ENCODE peak calls at places on chromosome X, in ten cellular contexts. D, A, E, S, T, F, L, P, R and W are unnamed samples.

GRCh38 chrX:53262918-53263394 is 18.4 kb downstream of the IQSEC2 start:
- DNase-seq in S (peak), L (no peak), D (no peak), F (no peak), R (no peak), A (peak), T (peak), P (no peak), E (no peak), W (peak)

GRCh38 chrX:7996851-7997250 is 69.6 kb upstream of the PNPLA4 start:
- DNase-seq in L (no peak), P (no peak), E (no peak), T (no peak), A (no peak), D (no peak), R (no peak), S (no peak), F (no peak), W (no peak)

GRCh38 chrX:74535633-74536141 is 78.7 kb downstream of the RLIM start:
- DNase-seq in D (no peak), L (no peak), R (peak), P (peak), A (peak), T (peak), E (peak), F (peak), S (peak), W (peak)

GRCh38 chrX:13747836-13748235 is 13.3 kb downstream of the OFD1 start:
- DNase-seq in D (peak), F (no peak), A (peak), L (no peak), P (peak), E (peak), S (peak), R (peak), T (peak), W (peak)

GRCh38 chrX:9874483-9874882 is 88.3 kb downstream of the SHROOM2 start:
- DNase-seq in S (peak), T (no peak), L (no peak), P (no peak), R (no peak), E (no peak), F (no peak), A (peak), D (no peak), W (peak)

GRCh38 chrX:367349-367748 is 19.4 kb downstream of the PPP2R3B start:
- DNase-seq in L (no peak), T (no peak), R (no peak), D (no peak), F (no peak), P (no peak), E (no peak), S (no peak), A (no peak), W (no peak)

GRCh38 chrX:49228185-49228584 is 5.0 kb downstream of the CACNA1F start:
- DNase-seq in P (no peak), A (no peak), T (no peak), L (no peak), S (no peak), F (no peak), D (no peak), E (no peak), R (no peak), W (no peak)

GRCh38 chrX:110425222-110425621 is 66.6 kb downstream of the RTL9 start:
- DNase-seq in T (no peak), P (no peak), L (no peak), E (no peak), R (no peak), D (no peak), S (no peak), A (peak), F (no peak), W (no peak)

GRCh38 chrX:153662266-153662665 is 11.3 kb downstream of the PNCK start:
- DNase-seq in R (peak), D (peak), T (peak), A (peak), E (no peak), F (no peak), P (peak), L (peak), S (peak), W (peak)

GRCh38 chrX:21738145-21738949 is 19.6 kb downstream of the SMPX start:
- DNase-seq in E (no peak), F (peak), R (no peak), T (no peak), S (no peak), A (no peak), P (no peak), D (no peak), L (no peak), W (no peak)